ENCODE peak calls at places on chromosomes 6 and 20, in six cellular contexts. P, T, S, F, A and J are unnamed samples.
A peak's percentile ranks its signal among the peaks of the same experiment; 100 is the strongest.

GRCh38 chr20:3479025-3479424 is 8.2 kb downstream of the ATRN start:
- DNase-seq in P (no peak), T (no peak), S (no peak), F (no peak), A (no peak), J (no peak)

GRCh38 chr20:2822073-2822472 is 5.9 kb downstream of the TMEM239 start:
- DNase-seq in P (no peak), T (no peak), S (no peak), F (no peak), A (no peak), J (no peak)

GRCh38 chr6:80938131-80938530 is 814.4 kb downstream of the TENT5A start:
- DNase-seq in P (no peak), T (no peak), S (no peak), F (no peak), A (no peak), J (no peak)

GRCh38 chr20:2752631-2753455 is 47.6 kb downstream of the CPXM1 start:
- DNase-seq in P (no peak), T (no peak), S (no peak), F (no peak), A (no peak), J (no peak)

GRCh38 chr6:29752451-29753308 is 29.4 kb downstream of the HLA-F start:
- DNase-seq in P (peak; percentile 94), T (peak; percentile 89), S (peak; percentile 91), F (peak; percentile 92), A (peak; percentile 93), J (peak; percentile 92)

GRCh38 chr6:2000962-2001361 is 244.4 kb downstream of the GMDS start:
- DNase-seq in P (no peak), T (no peak), S (no peak), F (no peak), A (no peak), J (no peak)

GRCh38 chr20:9143926-9144325 is 75.0 kb downstream of the PLCB4 start:
- DNase-seq in P (no peak), T (no peak), S (no peak), F (no peak), A (no peak), J (no peak)

GRCh38 chr6:41614713-41615112 is 23.6 kb upstream of the MDFI start:
- DNase-seq in P (no peak), T (no peak), S (no peak), F (no peak), A (no peak), J (no peak)

GRCh38 chr6:150271172-150271500 is 97.7 kb upstream of the IYD start:
- DNase-seq in P (no peak), T (no peak), S (no peak), F (no peak), A (no peak), J (no peak)

GRCh38 chr6:35686873-35687557 is 1.7 kb downstream of the FKBP5 start:
- DNase-seq in P (no peak), T (no peak), S (no peak), F (no peak), A (no peak), J (no peak)

GRCh38 chr20:37397076-37397953 is 51.4 kb downstream of the SRC start:
- DNase-seq in P (no peak), T (no peak), S (no peak), F (peak; percentile 31), A (peak; percentile 40), J (no peak)

GRCh38 chr20:36301359-36302119 is 4.6 kb upstream of the DLGAP4 start:
- DNase-seq in P (no peak), T (no peak), S (no peak), F (no peak), A (no peak), J (peak; percentile 11)

GRCh38 chr6:35810831-35811698 is 5.9 kb downstream of the LHFPL5 start:
- DNase-seq in P (peak; percentile 55), T (peak; percentile 42), S (no peak), F (peak; percentile 87), A (no peak), J (no peak)

GRCh38 chr6:33073431-33073871 is at the start of gene HLA-DPA1:
- DNase-seq in P (no peak), T (no peak), S (peak; percentile 70), F (peak; percentile 24), A (peak; percentile 71), J (no peak)

GRCh38 chr6:41531591-41532582 is 14.3 kb upstream of the FOXP4 start:
- DNase-seq in P (no peak), T (no peak), S (no peak), F (no peak), A (no peak), J (no peak)

GRCh38 chr20:22402990-22403859 is 181.1 kb downstream of the FOXA2 start:
- DNase-seq in P (no peak), T (peak; percentile 26), S (no peak), F (no peak), A (no peak), J (no peak)

GRCh38 chr6:786946-787763 is 94.2 kb upstream of the EXOC2 start:
- DNase-seq in P (no peak), T (peak; percentile 17), S (no peak), F (no peak), A (no peak), J (no peak)

GRCh38 chr20:44702776-44703175 is 12.4 kb upstream of the CCN5 start:
- DNase-seq in P (peak; percentile 80), T (peak; percentile 33), S (peak; percentile 88), F (no peak), A (peak; percentile 95), J (peak; percentile 92)

GRCh38 chr20:19205999-19206398 is 6.4 kb upstream of the SLC24A3 start:
- DNase-seq in P (peak; percentile 92), T (peak; percentile 70), S (peak; percentile 64), F (peak; percentile 32), A (peak; percentile 70), J (peak; percentile 75)

GRCh38 chr6:75563032-75563431 is 38.6 kb upstream of the SENP6 start:
- DNase-seq in P (no peak), T (no peak), S (no peak), F (peak; percentile 30), A (no peak), J (no peak)

GRCh38 chr6:12751694-12752304 is 35.2 kb downstream of the PHACTR1 start:
- DNase-seq in P (no peak), T (peak; percentile 50), S (peak; percentile 50), F (peak; percentile 24), A (peak; percentile 61), J (peak; percentile 59)

GRCh38 chr6:15434823-15435380 is 189.0 kb downstream of the JARID2 start:
- DNase-seq in P (no peak), T (no peak), S (no peak), F (no peak), A (no peak), J (no peak)

GRCh38 chr6:15434263-15434662 is 188.4 kb downstream of the JARID2 start:
- DNase-seq in P (no peak), T (no peak), S (no peak), F (no peak), A (no peak), J (no peak)

GRCh38 chr6:15435468-15435867 is 189.6 kb downstream of the JARID2 start:
- DNase-seq in P (no peak), T (no peak), S (no peak), F (no peak), A (no peak), J (no peak)

GRCh38 chr6:15437090-15437489 is 191.2 kb downstream of the JARID2 start:
- DNase-seq in P (no peak), T (no peak), S (no peak), F (no peak), A (no peak), J (no peak)

DNA sequence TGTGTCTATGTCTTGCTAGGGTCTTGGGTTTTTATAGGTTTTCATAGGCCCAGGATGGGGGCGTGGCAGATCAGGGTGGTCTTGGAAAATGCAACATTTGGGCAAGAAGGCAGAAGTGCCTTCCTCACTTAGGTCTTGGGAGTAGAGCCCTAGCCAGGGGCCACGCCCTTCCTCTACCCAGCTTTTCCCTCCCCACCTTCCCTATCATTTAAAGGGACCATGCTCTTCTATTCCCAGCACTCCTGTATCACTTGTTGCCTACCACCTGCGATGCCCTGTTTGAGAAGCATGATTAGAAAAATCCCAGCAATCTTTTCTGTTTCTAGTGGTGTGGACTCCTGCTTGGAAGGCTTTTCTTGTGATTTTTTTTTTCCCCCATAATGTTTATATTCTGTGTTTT is 190.6 kb downstream of the JARID2 start:
- DNase-seq in P (no peak), T (no peak), S (no peak), F (no peak), A (no peak), J (no peak)
- H3K4me1 ChIP-seq in P (peaks cover 61% of the 10 kb centered on the region), T (peaks cover 17% of the 10 kb centered on the region), S (peaks cover 66% of the 10 kb centered on the region), F (peaks cover 36% of the 10 kb centered on the region), A (peaks cover 12% of the 10 kb centered on the region), J (peaks cover 50% of the 10 kb centered on the region)

GRCh38 chr6:143721642-143722041 is 43.9 kb downstream of the PHACTR2 start:
- DNase-seq in P (no peak), T (no peak), S (no peak), F (no peak), A (no peak), J (no peak)
- H3K36me3 ChIP-seq in P (peaks cover 10% of the 10 kb centered on the region), T (no peaks in the 10 kb centered on the region), S (no peaks in the 10 kb centered on the region), F (no peaks in the 10 kb centered on the region), A (no peaks in the 10 kb centered on the region), J (peaks cover 9% of the 10 kb centered on the region)

DNA sequence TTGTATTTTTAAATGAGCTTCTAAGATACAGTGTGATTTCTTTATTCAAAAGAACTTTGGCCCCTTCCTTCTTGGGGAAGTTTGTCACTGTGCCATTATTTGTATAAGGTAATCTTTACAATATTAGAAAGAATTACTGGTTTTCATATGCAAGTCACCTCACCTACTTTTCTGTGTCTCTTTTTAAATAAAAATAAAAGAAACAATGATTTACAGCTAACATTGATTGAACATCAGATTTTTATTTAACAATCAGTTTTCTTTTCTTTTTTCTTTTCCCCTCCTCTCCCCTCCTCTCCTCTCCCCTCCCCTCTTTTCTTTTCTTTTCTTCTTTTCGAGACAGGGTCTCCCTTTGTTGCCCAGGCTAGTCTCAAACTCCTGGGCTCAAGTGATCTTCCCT is 46.0 kb downstream of the CDC40 start:
- DNase-seq in P (no peak), T (no peak), S (no peak), F (no peak), A (no peak), J (no peak)
- H3K4me3 ChIP-seq in P (no peak overlapping the region), T (no peak overlapping the region), S (no peak overlapping the region), F (no peak overlapping the region), A (no peak overlapping the region), J (no peak overlapping the region)

DNA sequence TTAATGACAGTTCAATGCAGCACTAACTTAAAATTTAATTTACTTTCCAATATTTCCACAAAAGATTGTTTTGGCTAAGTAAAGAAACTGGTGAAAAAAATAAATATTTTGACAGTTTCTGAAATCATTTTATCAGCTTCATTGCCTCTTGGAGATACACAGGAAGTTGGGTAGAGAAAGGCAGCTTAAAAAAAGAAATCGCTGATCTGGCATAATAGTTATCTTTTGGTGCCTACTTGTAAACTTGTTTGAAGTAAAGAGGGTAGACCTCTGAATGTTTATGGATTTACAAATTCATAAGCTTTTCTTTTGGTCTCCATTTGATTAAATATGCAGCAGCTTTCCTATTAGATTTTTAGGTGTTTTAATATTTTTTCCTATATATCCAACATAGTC is 103.4 kb downstream of the RTN4IP1 start:
- DNase-seq in P (no peak), T (no peak), S (no peak), F (no peak), A (no peak), J (no peak)
- H3K4me1 ChIP-seq in P (peaks cover 19% of the 10 kb centered on the region), T (peaks cover 3% of the 10 kb centered on the region), S (no peaks in the 10 kb centered on the region), F (peaks cover 28% of the 10 kb centered on the region), A (no peaks in the 10 kb centered on the region), J (no peaks in the 10 kb centered on the region)